ENCODE peak calls at places on chromosomes 5 and 9, in six cellular contexts. R is T1000, G is NCI-H1436, V is thoracic aorta, Q is MM.1S, E is stromal cell of bone marrow. I is an unnamed sample.

GRCh38 chr5:95617057-95617456 is 2.8 kb upstream of the GPR150 start:
- DNase-seq in R (no peak), E (no peak), G (no peak), Q (no peak), V (no peak), I (peak; percentile 96)

GRCh38 chr5:136629125-136629790 is 263.9 kb upstream of the TRPC7 start:
- DNase-seq in R (no peak), V (no peak), E (no peak), G (no peak), Q (no peak), I (no peak)

GRCh38 chr5:119019431-119020348 is 31.3 kb upstream of the DTWD2 start:
- DNase-seq in G (no peak), V (no peak), Q (no peak), R (no peak), E (peak; percentile 6), I (no peak)

GRCh38 chr5:84378420-84378819 is 6.3 kb downstream of the EDIL3 start:
- DNase-seq in Q (no peak), V (no peak), R (no peak), E (peak; percentile 68), G (no peak), I (no peak)

GRCh38 chr5:112419596-112420110 is 576 bp upstream of the EPB41L4A start:
- DNase-seq in V (no peak), G (no peak), E (no peak), R (peak; percentile 45), Q (peak; percentile 61), I (peak; percentile 68)

GRCh38 chr9:119963798-119964372 is 594.6 kb upstream of the BRINP1 start:
- DNase-seq in G (no peak), V (no peak), E (peak; percentile 89), R (peak; percentile 28), Q (no peak), I (peak; percentile 72)

GRCh38 chr5:172683696-172684464 is 42.8 kb downstream of the NEURL1B start:
- DNase-seq in E (no peak), G (no peak), V (no peak), Q (no peak), R (no peak), I (no peak)

GRCh38 chr9:85339337-85339736 is 402.4 kb downstream of the AGTPBP1 start:
- DNase-seq in G (no peak), Q (no peak), R (no peak), V (no peak), E (no peak), I (no peak)

GRCh38 chr5:118531276-118531675 is 457.1 kb downstream of the DTWD2 start:
- DNase-seq in R (no peak), V (no peak), Q (no peak), G (no peak), E (no peak), I (no peak)

GRCh38 chr5:126355940-126356339 is 67.3 kb upstream of the GRAMD2B start:
- DNase-seq in R (no peak), V (no peak), Q (no peak), G (no peak), E (no peak), I (no peak)

GRCh38 chr9:98427491-98427890 is 172.0 kb upstream of the TBC1D2 start:
- DNase-seq in R (no peak), G (no peak), Q (no peak), V (no peak), E (no peak), I (no peak)

GRCh38 chr5:5497132-5497748 is 74.8 kb downstream of the ICE1 start:
- DNase-seq in Q (peak; percentile 64), V (no peak), G (no peak), R (no peak), E (peak; percentile 51), I (peak; percentile 55)

GRCh38 chr5:50727149-50727496 is 60.7 kb downstream of the PARP8 start:
- DNase-seq in V (peak; percentile 15), Q (no peak), G (no peak), R (no peak), E (no peak), I (peak; percentile 26)

GRCh38 chr9:116450378-116451139 is 236.5 kb upstream of the TRIM32 start:
- DNase-seq in V (peak; percentile 3), G (no peak), R (peak; percentile 10), Q (no peak), E (peak; percentile 48), I (no peak)

GRCh38 chr5:32342656-32343055 is 29.9 kb upstream of the MTMR12 start:
- DNase-seq in E (no peak), Q (no peak), G (peak; percentile 11), R (no peak), V (no peak), I (no peak)

GRCh38 chr5:37121027-37121426 is 128.1 kb downstream of the CPLANE1 start:
- DNase-seq in V (no peak), R (no peak), E (no peak), Q (no peak), G (no peak), I (no peak)

GRCh38 chr9:117485176-117485575 is 70.3 kb upstream of the ASTN2 start:
- DNase-seq in E (no peak), Q (peak; percentile 57), V (no peak), R (peak; percentile 38), G (no peak), I (peak; percentile 12)

GRCh38 chr5:14100281-14100680 is 42.9 kb upstream of the TRIO start:
- DNase-seq in G (no peak), Q (no peak), V (no peak), E (no peak), R (no peak), I (no peak)

GRCh38 chr5:109567374-109568044 is 122.2 kb upstream of the MAN2A1 start:
- DNase-seq in E (peak; percentile 31), V (no peak), R (no peak), Q (no peak), G (no peak), I (peak; percentile 12)

GRCh38 chr5:124700930-124701458 is 45.4 kb downstream of the ZNF608 start:
- DNase-seq in R (no peak), V (no peak), G (no peak), Q (no peak), E (no peak), I (no peak)

GRCh38 chr9:105979359-105979758 is 285.0 kb downstream of the TMEM38B start:
- DNase-seq in R (no peak), E (no peak), V (no peak), G (no peak), Q (no peak), I (no peak)

GRCh38 chr9:80615964-80616363 is 1044.2 kb downstream of the TLE4 start:
- DNase-seq in V (no peak), R (no peak), G (no peak), Q (no peak), E (peak; percentile 51), I (no peak)

GRCh38 chr9:127123239-127123935 is 952 bp upstream of the ANGPTL2 start:
- DNase-seq in G (peak; percentile 36), E (no peak), Q (no peak), R (no peak), V (no peak), I (no peak)

GRCh38 chr5:78610163-78610583 is 38.4 kb downstream of the LHFPL2 start:
- DNase-seq in V (no peak), G (no peak), E (peak; percentile 47), Q (no peak), R (peak; percentile 21), I (no peak)

GRCh38 chr5:109876941-109877669 is 187.4 kb downstream of the MAN2A1 start:
- DNase-seq in G (no peak), R (peak; percentile 31), E (peak; percentile 86), Q (no peak), V (no peak), I (peak; percentile 53)

GRCh38 chr9:14127656-14128055 is 186.3 kb downstream of the NFIB start:
- DNase-seq in G (no peak), V (no peak), R (no peak), E (peak; percentile 10), Q (no peak), I (no peak)

GRCh38 chr5:142884029-142884428 is 113.9 kb downstream of the ARHGAP26 start:
- DNase-seq in R (no peak), V (no peak), E (no peak), Q (no peak), G (no peak), I (no peak)

GRCh38 chr5:88552406-88552805 is 283.8 kb upstream of the TMEM161B start:
- DNase-seq in G (no peak), Q (no peak), V (no peak), R (no peak), E (no peak), I (no peak)

GRCh38 chr5:157468293-157468965 is 8.4 kb downstream of the NIPAL4 start:
- DNase-seq in Q (no peak), G (no peak), R (no peak), E (no peak), V (no peak), I (no peak)

GRCh38 chr9:125996671-125997509 is 249.7 kb downstream of the PBX3 start:
- DNase-seq in G (no peak), V (no peak), Q (no peak), E (no peak), R (no peak), I (no peak)

GRCh38 chr9:133225171-133226011 is 16.3 kb upstream of the OBP2B start:
- DNase-seq in G (no peak), V (no peak), R (no peak), E (no peak), Q (no peak), I (no peak)

GRCh38 chr9:14585730-14586473 is 107.3 kb downstream of the ZDHHC21 start:
- DNase-seq in Q (peak; percentile 83), V (no peak), R (no peak), E (no peak), G (no peak), I (no peak)

GRCh38 chr5:169164481-169164925 is 136.4 kb downstream of the SLIT3 start:
- DNase-seq in R (peak; percentile 79), G (no peak), E (peak; percentile 52), V (no peak), Q (no peak), I (peak; percentile 98)

GRCh38 chr9:109728696-109729300 is 51.2 kb upstream of the PALM2AKAP2 start:
- DNase-seq in E (no peak), R (no peak), V (no peak), G (no peak), Q (no peak), I (no peak)

I was measured in RWPE1.